ENCODE peak calls at places on chromosomes 12 and 14, in eight cellular contexts. Y, K, W, A, L, E, C and D are unnamed samples.

GRCh38 chr12:10288989-10289388 is 18.7 kb upstream of the KLRD1 start:
- DNase-seq in Y (no peak), K (no peak), W (no peak), A (no peak), L (no peak), E (no peak), C (no peak), D (no peak)

GRCh38 chr12:94305293-94305957 is 154.2 kb downstream of the CEP83 start:
- DNase-seq in Y (no peak), K (no peak), W (no peak), A (peak; percentile 69), L (no peak), E (peak; percentile 52), C (no peak), D (peak; percentile 48)

GRCh38 chr12:1515428-1515827 is 79.0 kb downstream of the FBXL14 start:
- DNase-seq in Y (no peak), K (no peak), W (no peak), A (no peak), L (no peak), E (no peak), C (no peak), D (no peak)

GRCh38 chr14:72518809-72519377 is 375.0 kb downstream of the DPF3 start:
- DNase-seq in Y (peak; percentile 15), K (no peak), W (no peak), A (peak; percentile 70), L (no peak), E (no peak), C (no peak), D (peak; percentile 31)

GRCh38 chr12:124236651-124237050 is 58.2 kb upstream of the RFLNA start:
- DNase-seq in Y (no peak), K (peak; percentile 3), W (no peak), A (no peak), L (no peak), E (peak; percentile 60), C (peak; percentile 78), D (no peak)

GRCh38 chr14:99155173-99155777 is 116.7 kb downstream of the BCL11B start:
- DNase-seq in Y (no peak), K (no peak), W (no peak), A (peak; percentile 2), L (no peak), E (peak; percentile 11), C (peak; percentile 1), D (no peak)

GRCh38 chr12:54262403-54262925 is 17.5 kb downstream of the CBX5 start:
- DNase-seq in Y (no peak), K (no peak), W (no peak), A (no peak), L (peak; percentile 19), E (peak; percentile 73), C (peak; percentile 58), D (no peak)

GRCh38 chr14:91509083-91509877 is 830 bp downstream of the PPP4R3A start:
- DNase-seq in Y (peak; percentile 37), K (peak; percentile 64), W (no peak), A (peak; percentile 42), L (peak; percentile 55), E (peak; percentile 57), C (no peak), D (peak; percentile 50)